ENCODE peak calls at places on chromosomes 12 and 14, in eight cellular contexts. X, D, K, J, M, G, A and B are unnamed samples.

GRCh38 chr14:95575820-95576473 is 41.1 kb downstream of the GLRX5 start:
- DNase-seq in X (no peak), D (no peak), K (no peak), J (no peak), M (no peak), G (no peak), A (no peak), B (no peak)

GRCh38 chr12:130018614-130019013 is 114.8 kb upstream of the TMEM132D start:
- DNase-seq in X (no peak), D (no peak), K (no peak), J (no peak), M (no peak), G (no peak), A (no peak), B (no peak)

GRCh38 chr12:53751336-53752191 is at the start of gene CISTR:
- DNase-seq in X (no peak), D (no peak), K (no peak), J (no peak), M (peak), G (no peak), A (peak), B (peak)

GRCh38 chr12:117130806-117131205 is 31.6 kb upstream of the TESC start:
- DNase-seq in X (no peak), D (no peak), K (no peak), J (no peak), M (no peak), G (no peak), A (no peak), B (no peak)

GRCh38 chr12:116525418-116526001 is 33.7 kb upstream of the MAP1LC3B2 start:
- DNase-seq in X (peak), D (peak), K (no peak), J (peak), M (no peak), G (peak), A (no peak), B (no peak)

GRCh38 chr14:70905316-70905715 is 1.9 kb upstream of the PCNX1 start:
- DNase-seq in X (no peak), D (no peak), K (no peak), J (peak), M (no peak), G (no peak), A (no peak), B (no peak)

GRCh38 chr12:132079190-132079589 is 64.9 kb downstream of the DDX51 start:
- DNase-seq in X (no peak), D (no peak), K (no peak), J (no peak), M (no peak), G (no peak), A (no peak), B (no peak)

GRCh38 chr12:11795910-11796459 is 146.5 kb downstream of the ETV6 start:
- DNase-seq in X (no peak), D (peak), K (no peak), J (peak), M (no peak), G (no peak), A (no peak), B (no peak)

GRCh38 chr12:49615725-49616124 is 7.6 kb upstream of the PRPF40B start:
- DNase-seq in X (peak), D (peak), K (no peak), J (peak), M (no peak), G (no peak), A (no peak), B (no peak)

GRCh38 chr12:111238075-111238734 is 130.7 kb downstream of the PHETA1 start:
- DNase-seq in X (no peak), D (no peak), K (no peak), J (no peak), M (no peak), G (no peak), A (no peak), B (no peak)

GRCh38 chr12:92898755-92899154 is 30.3 kb downstream of the EEA1 start:
- DNase-seq in X (no peak), D (peak), K (no peak), J (peak), M (no peak), G (no peak), A (no peak), B (no peak)

GRCh38 chr12:102964872-102965271 is 7.4 kb downstream of the ASCL1 start:
- DNase-seq in X (no peak), D (no peak), K (no peak), J (no peak), M (no peak), G (no peak), A (peak), B (no peak)

GRCh38 chr12:25377475-25378179 is 126.9 kb upstream of the KRAS start:
- DNase-seq in X (no peak), D (peak), K (peak), J (peak), M (no peak), G (no peak), A (no peak), B (no peak)

GRCh38 chr12:96448287-96448686 is 41.1 kb upstream of the CFAP54 start:
- DNase-seq in X (no peak), D (peak), K (no peak), J (peak), M (no peak), G (no peak), A (no peak), B (no peak)

GRCh38 chr12:30874455-30875313 is 51.9 kb upstream of the TSPAN11 start:
- DNase-seq in X (no peak), D (no peak), K (no peak), J (no peak), M (no peak), G (no peak), A (peak), B (no peak)